ENCODE peak calls at places on chromosomes 13 and 19, in seven cellular contexts. O, I, M, P, H, E and K are unnamed samples.

GRCh38 chr19:51441410-51442390 is 16.6 kb downstream of the SIGLEC8 start:
- DNase-seq in O (no peak), I (no peak), M (peak), P (no peak), H (peak), E (peak), K (no peak)

GRCh38 chr13:27792393-27793218 is at the start of gene GSX1:
- DNase-seq in O (peak), I (peak), M (peak), P (peak), H (peak), E (peak), K (peak)

GRCh38 chr19:14952767-14953166 is 11.5 kb downstream of the OR7C2 start:
- DNase-seq in O (no peak), I (no peak), M (no peak), P (no peak), H (no peak), E (no peak), K (no peak)

GRCh38 chr19:13013649-13014048 is 18.4 kb downstream of the NFIX start:
- DNase-seq in O (no peak), I (no peak), M (no peak), P (no peak), H (no peak), E (no peak), K (no peak)

GRCh38 chr13:105135852-105136251 is 1399.6 kb downstream of the EFNB2 start:
- DNase-seq in O (no peak), I (no peak), M (no peak), P (no peak), H (no peak), E (no peak), K (peak)

GRCh38 chr13:112605531-112605990 is 17.6 kb upstream of the TUBGCP3 start:
- DNase-seq in O (peak), I (no peak), M (no peak), P (no peak), H (no peak), E (no peak), K (no peak)

GRCh38 chr13:29924482-29924884 is 74.1 kb upstream of the UBL3 start:
- DNase-seq in O (peak), I (peak), M (no peak), P (peak), H (no peak), E (no peak), K (peak)

GRCh38 chr19:46926201-46927071 is 65.6 kb downstream of the ARHGAP35 start:
- DNase-seq in O (no peak), I (no peak), M (no peak), P (no peak), H (no peak), E (no peak), K (peak)

GRCh38 chr13:34808649-34809048 is 133.4 kb upstream of the NBEA start:
- DNase-seq in O (no peak), I (no peak), M (no peak), P (no peak), H (no peak), E (no peak), K (no peak)

GRCh38 chr13:104584481-104584880 is 1518.3 kb upstream of the SLC10A2 start:
- DNase-seq in O (no peak), I (peak), M (no peak), P (no peak), H (no peak), E (no peak), K (peak)

GRCh38 chr13:46543307-46543706 is 9.7 kb upstream of the LRCH1 start:
- DNase-seq in O (no peak), I (no peak), M (no peak), P (no peak), H (no peak), E (no peak), K (no peak)

GRCh38 chr19:44111910-44112463 is 1.2 kb upstream of the ZNF225 start:
- DNase-seq in O (peak), I (peak), M (no peak), P (peak), H (no peak), E (no peak), K (peak)

GRCh38 chr19:623974-624373 is 9.4 kb downstream of the POLRMT start:
- DNase-seq in O (peak), I (peak), M (no peak), P (no peak), H (no peak), E (no peak), K (peak)

GRCh38 chr19:1076951-1077350 is 10.0 kb downstream of the ARHGAP45 start:
- DNase-seq in O (no peak), I (no peak), M (peak), P (peak), H (peak), E (peak), K (no peak)

GRCh38 chr19:8935460-8935859 is 74.7 kb downstream of the MUC16 start:
- DNase-seq in O (no peak), I (peak), M (no peak), P (peak), H (no peak), E (no peak), K (peak)

DNA sequence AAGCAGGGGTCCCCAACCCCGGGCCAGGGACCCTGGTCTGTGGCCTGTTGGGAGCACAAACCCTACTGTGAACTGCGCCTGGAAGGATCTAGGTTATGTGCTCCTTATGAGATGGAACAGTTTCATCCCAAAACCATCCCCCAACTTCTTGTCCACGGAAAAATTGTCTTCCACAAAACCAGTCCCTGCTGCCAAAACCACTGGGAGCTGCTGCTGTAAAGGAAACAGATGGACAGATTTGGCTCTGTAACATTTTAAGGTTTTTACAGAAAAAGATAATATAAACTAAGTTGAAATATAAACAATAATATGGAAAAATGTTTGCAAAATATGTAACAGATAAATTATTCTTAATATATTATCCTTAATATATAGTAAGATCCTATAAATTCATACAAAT is 73.7 kb downstream of the COG6 start:
- DNase-seq in O (peak), I (no peak), M (no peak), P (no peak), H (no peak), E (no peak), K (peak)
- TF ChIP-seq CTCF in O (no peak), I (no peak), M (no peak), P (no peak), H (no peak), E (no peak), K (peak)

GRCh38 chr19:50202962-50203280 is 501 bp upstream of the MYH14 start:
- DNase-seq in O (no peak), I (no peak), M (no peak), P (no peak), H (no peak), E (no peak), K (no peak)

GRCh38 chr19:50205681-50206138 is 2.3 kb downstream of the MYH14 start:
- DNase-seq in O (no peak), I (no peak), M (peak), P (no peak), H (peak), E (peak), K (no peak)

GRCh38 chr19:50203281-50204080 is at the start of gene MYH14:
- DNase-seq in O (peak), I (peak), M (peak), P (no peak), H (peak), E (peak), K (no peak)

GRCh38 chr19:50204811-50205675 is 1.6 kb downstream of the MYH14 start:
- DNase-seq in O (no peak), I (no peak), M (peak), P (no peak), H (peak), E (peak), K (no peak)

DNA sequence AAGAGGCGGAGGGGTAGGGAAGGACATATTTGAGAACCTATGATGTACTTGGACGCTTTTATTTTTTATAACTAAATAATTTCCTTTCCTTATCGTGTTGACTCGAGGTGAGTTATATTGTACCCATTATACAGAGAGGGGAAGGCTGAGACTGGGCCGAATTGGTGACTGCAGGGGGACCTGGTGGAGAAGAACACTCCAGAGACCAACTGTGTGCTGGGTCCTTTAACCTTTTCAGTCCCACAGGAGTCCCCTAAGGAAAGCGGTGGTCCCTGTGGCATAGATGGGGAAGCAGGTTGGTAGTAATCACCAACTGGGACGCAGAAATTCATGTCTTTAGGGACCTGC is 633 bp downstream of the MYH14 start:
- DNase-seq in O (no peak), I (no peak), M (no peak), P (no peak), H (no peak), E (no peak), K (no peak)
- H3K4me3 ChIP-seq in O (no peak), I (no peak), M (peak), P (no peak), H (peak), E (peak), K (no peak)

DNA sequence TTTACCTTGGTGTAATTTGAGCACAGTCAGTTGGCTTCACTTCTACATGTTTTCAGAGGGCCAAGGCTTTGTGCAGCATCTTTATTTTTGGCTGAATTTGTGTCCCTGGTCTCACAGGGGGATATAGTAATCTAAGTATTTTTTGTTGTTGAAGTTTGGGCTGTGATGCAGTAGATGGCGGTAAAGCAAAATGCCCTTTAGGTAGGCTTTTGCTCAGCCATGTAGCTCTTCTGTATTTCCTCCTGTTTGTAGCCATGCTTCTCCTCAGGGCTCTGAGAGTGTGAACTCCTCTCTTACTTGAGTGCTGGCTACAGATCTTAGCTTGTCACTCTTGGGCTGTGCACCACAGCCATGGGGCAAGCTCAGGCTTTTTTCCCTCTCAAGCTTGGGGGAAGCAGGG is 328.6 kb downstream of the SLITRK5 start:
- DNase-seq in O (no peak), I (no peak), M (no peak), P (peak), H (no peak), E (no peak), K (peak)
- TF ChIP-seq CTCF in O (peak), I (no peak), M (no peak), P (peak), H (no peak), E (no peak), K (peak)

GRCh38 chr13:36067619-36068456 is 63.3 kb downstream of the DCLK1 start:
- DNase-seq in O (no peak), I (no peak), M (no peak), P (no peak), H (no peak), E (no peak), K (no peak)

GRCh38 chr13:36059366-36059765 is 71.8 kb downstream of the DCLK1 start:
- DNase-seq in O (no peak), I (no peak), M (no peak), P (no peak), H (no peak), E (no peak), K (no peak)

GRCh38 chr13:36057041-36057440 is 74.1 kb downstream of the DCLK1 start:
- DNase-seq in O (no peak), I (peak), M (no peak), P (no peak), H (no peak), E (no peak), K (peak)

DNA sequence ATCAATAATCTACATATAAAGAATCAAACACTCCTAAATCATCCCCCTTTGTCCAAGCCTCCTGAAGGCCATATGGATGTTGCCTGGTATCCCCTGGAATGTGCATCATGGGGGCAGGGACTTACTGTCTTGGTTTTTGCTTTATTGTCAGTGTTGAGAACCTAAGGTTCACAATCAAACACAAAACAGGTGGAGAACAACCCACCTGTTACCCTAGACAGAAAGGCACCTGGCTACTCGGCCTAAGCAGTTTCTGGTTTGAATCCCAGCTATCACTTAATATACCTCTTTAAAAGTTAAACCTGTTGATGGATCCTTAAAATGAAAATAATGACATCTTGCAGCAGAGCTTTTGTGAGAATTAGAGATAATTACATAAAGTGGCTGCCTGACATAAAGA is 68.9 kb downstream of the DCLK1 start:
- DNase-seq in O (no peak), I (no peak), M (no peak), P (no peak), H (no peak), E (no peak), K (no peak)
- H3K4me3 ChIP-seq in O (no peak), I (no peak), M (no peak), P (no peak), H (no peak), E (no peak), K (no peak)

GRCh38 chr19:29410974-29411615 is 114.7 kb upstream of the VSTM2B start:
- DNase-seq in O (no peak), I (no peak), M (no peak), P (no peak), H (no peak), E (no peak), K (no peak)

GRCh38 chr19:29413435-29413834 is 112.4 kb upstream of the VSTM2B start:
- DNase-seq in O (no peak), I (no peak), M (no peak), P (no peak), H (no peak), E (no peak), K (no peak)

GRCh38 chr19:29404951-29405727 is 120.7 kb upstream of the VSTM2B start:
- DNase-seq in O (no peak), I (no peak), M (peak), P (no peak), H (peak), E (no peak), K (no peak)

GRCh38 chr19:29405728-29405995 is 120.1 kb upstream of the VSTM2B start:
- DNase-seq in O (no peak), I (no peak), M (no peak), P (no peak), H (no peak), E (no peak), K (no peak)

DNA sequence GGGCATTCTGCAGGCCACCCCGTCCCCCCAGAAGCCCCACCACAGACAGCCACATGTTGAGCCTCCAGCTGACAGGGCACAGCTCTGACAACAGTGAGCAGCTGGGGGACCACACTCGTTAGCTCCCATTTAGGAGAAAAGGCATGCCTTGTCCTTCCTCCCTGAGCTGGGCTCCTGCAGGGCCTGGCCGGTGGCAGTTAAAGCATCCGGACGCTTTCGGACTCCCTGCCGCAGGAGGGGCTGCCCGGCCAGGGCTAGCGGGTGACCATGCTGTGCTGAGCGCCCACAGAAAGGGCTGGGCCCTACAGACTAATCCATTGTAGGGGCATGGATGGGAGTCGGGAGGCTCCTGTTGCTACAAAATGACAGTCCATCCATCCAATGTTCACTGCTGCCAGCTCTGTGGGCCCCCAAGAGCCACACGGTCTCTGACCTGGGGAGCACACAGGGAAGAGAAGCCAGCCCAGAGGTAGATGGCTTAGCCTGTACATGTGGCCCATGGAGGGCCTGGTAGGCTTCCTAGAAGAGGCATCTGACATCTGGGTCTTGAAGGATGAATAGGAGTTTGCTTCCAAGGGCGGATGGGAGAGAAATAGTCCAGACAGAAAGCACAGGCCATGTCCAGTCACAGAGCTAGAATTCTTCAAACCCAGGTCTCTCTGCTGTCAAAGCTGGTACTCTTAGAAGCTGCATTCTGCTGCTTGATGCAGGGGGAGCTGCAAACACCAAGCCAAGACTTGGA is 116.5 kb upstream of the VSTM2B start:
- DNase-seq in O (no peak), I (no peak), M (no peak), P (no peak), H (no peak), E (no peak), K (no peak)
- TF ChIP-seq CTCF in O (no peak), I (no peak), M (no peak), P (no peak), H (no peak), E (no peak), K (no peak)

GRCh38 chr19:34231439-34231838 is 22.9 kb upstream of the GARRE1 start:
- DNase-seq in O (no peak), I (no peak), M (no peak), P (no peak), H (no peak), E (no peak), K (no peak)

GRCh38 chr19:34228347-34228746 is 26.0 kb upstream of the GARRE1 start:
- DNase-seq in O (peak), I (peak), M (no peak), P (peak), H (no peak), E (no peak), K (no peak)

GRCh38 chr19:34230833-34231232 is 23.5 kb upstream of the GARRE1 start:
- DNase-seq in O (no peak), I (no peak), M (no peak), P (no peak), H (no peak), E (no peak), K (no peak)

GRCh38 chr19:34229721-34230120 is 24.6 kb upstream of the GARRE1 start:
- DNase-seq in O (no peak), I (no peak), M (no peak), P (no peak), H (no peak), E (no peak), K (no peak)

DNA sequence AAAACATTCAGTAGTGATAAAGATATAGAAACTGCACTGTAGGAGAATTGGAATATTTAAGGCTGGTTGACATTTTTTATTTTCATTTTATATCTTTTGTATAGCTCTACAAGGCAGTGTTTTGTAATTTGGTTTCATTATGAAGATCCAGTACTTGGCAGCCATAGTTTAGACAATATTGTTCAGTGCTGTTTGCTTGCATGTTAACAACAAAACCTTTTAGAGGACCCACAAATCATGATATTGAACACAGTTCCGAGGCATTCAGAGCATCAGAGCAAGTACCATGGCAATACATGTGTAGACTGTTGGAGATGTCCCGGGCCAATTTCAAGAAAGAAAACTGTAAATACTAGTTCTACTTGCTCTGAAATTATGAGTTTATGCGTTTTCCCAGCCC is 25.6 kb upstream of the GARRE1 start:
- DNase-seq in O (no peak), I (no peak), M (no peak), P (no peak), H (no peak), E (no peak), K (no peak)
- H3K4me3 ChIP-seq in O (no peak), I (no peak), M (no peak), P (no peak), H (no peak), E (no peak), K (no peak)

GRCh38 chr13:49499889-49500660 is 4.3 kb downstream of the PHF11 start:
- DNase-seq in O (peak), I (peak), M (no peak), P (peak), H (no peak), E (no peak), K (peak)

GRCh38 chr13:49495783-49496762 is at the start of gene PHF11:
- DNase-seq in O (peak), I (peak), M (peak), P (peak), H (peak), E (peak), K (peak)

GRCh38 chr13:49498211-49498610 is 2.5 kb downstream of the PHF11 start:
- DNase-seq in O (no peak), I (no peak), M (no peak), P (no peak), H (no peak), E (no peak), K (no peak)

GRCh38 chr13:49497272-49497671 is 1.5 kb downstream of the PHF11 start:
- DNase-seq in O (no peak), I (no peak), M (no peak), P (no peak), H (no peak), E (no peak), K (no peak)

GRCh38 chr13:49494645-49495044 is 1.1 kb upstream of the PHF11 start:
- DNase-seq in O (no peak), I (no peak), M (no peak), P (no peak), H (no peak), E (no peak), K (no peak)
- TF ChIP-seq CTCF in O (no peak), I (no peak), M (no peak), P (no peak), H (no peak), E (no peak), K (no peak)